ENCODE peak calls at places on chromosomes 7 and 10, in four cellular contexts. B, L, G and F are unnamed samples.

GRCh38 chr7:137940656-137941518 is 61.0 kb downstream of the CREB3L2 start:
- DNase-seq in B (no peak), L (no peak), G (peak), F (no peak)

GRCh38 chr10:13018171-13018570 is 16.7 kb upstream of the CCDC3 start:
- DNase-seq in B (no peak), L (no peak), G (peak), F (no peak)

GRCh38 chr10:25493122-25493893 is 318.5 kb downstream of the GPR158 start:
- DNase-seq in B (no peak), L (no peak), G (peak), F (no peak)

GRCh38 chr7:132154248-132154647 is 422.0 kb downstream of the PLXNA4 start:
- DNase-seq in B (no peak), L (no peak), G (no peak), F (no peak)

GRCh38 chr7:132997505-132997904 is 84.4 kb downstream of the CHCHD3 start:
- DNase-seq in B (no peak), L (no peak), G (no peak), F (no peak)

GRCh38 chr10:49071221-49071761 is 44.0 kb downstream of the VSTM4 start:
- DNase-seq in B (no peak), L (no peak), G (peak), F (no peak)

GRCh38 chr7:110371709-110372108 is 719.2 kb upstream of the LRRN3 start:
- DNase-seq in B (no peak), L (no peak), G (no peak), F (no peak)

GRCh38 chr10:130805635-130806030 is 505.9 kb downstream of the TCERG1L start:
- DNase-seq in B (no peak), L (no peak), G (no peak), F (no peak)

GRCh38 chr10:99938563-99938962 is 71.2 kb downstream of the DNMBP start:
- DNase-seq in B (no peak), L (no peak), G (peak), F (peak)

GRCh38 chr7:33933611-33934281 is 28.4 kb downstream of the BMPER start:
- DNase-seq in B (no peak), L (peak), G (peak), F (no peak)
- H3K4me3 ChIP-seq in B (no peak), L (no peak), G (no peak), F (no peak)

DNA sequence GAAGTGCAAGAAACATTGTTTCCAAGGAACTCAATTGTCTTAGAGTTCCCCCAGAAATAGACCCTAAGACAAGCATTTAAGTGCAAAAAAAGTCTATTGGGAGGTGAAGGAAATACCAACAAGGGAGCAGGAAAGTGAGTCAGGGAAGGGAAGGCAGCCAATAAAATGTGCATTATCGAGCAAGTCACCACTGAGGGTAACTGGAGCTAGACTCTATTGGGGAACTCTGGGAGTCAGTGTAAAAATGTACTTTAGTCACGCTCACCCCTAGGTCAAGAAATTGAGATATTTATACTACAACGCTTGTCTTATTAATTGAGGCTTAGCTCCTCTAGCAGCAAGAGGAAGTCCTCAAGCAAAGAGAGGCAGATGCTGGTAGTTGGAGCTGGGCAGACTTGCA is 137.7 kb downstream of the RTKN2 start:
- DNase-seq in B (no peak), L (peak), G (peak), F (no peak)
- TF ChIP-seq CTCF in B (no peak), L (no peak), G (no peak), F (no peak)

GRCh38 chr7:86643478-86644281 is at the start of gene GRM3:
- DNase-seq in B (peak), L (no peak), G (peak), F (no peak)
- H3K4me3 ChIP-seq in B (no peak), L (no peak), G (no peak), F (no peak)

DNA sequence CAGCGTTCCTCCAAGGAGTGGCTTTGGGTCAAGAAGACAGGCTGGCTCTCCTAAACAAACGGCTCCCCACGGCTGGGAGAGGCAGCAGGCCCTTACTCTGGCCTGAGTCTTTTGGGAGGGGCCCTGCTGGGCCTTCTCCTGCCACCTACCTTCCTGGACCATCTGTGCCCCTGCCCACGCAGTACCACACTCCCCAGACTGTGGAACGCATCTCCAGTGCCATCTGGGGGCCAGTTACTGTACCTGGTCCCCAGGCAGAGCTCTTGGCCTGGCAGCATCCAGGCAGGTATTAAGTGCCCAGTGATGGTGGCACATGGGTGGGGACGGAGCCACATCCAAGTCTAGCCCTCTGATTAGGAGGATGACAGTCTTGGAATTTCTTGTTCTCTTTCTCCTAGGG is 14.4 kb downstream of the ALKBH4 start:
- DNase-seq in B (no peak), L (no peak), G (no peak), F (peak)
- TF ChIP-seq CTCF in B (no peak), L (peak), G (no peak), F (peak)

GRCh38 chr10:69452676-69453415 is 1.6 kb downstream of the TSPAN15 start:
- DNase-seq in B (no peak), L (no peak), G (no peak), F (no peak)
- H3K4me3 ChIP-seq in B (no peak), L (no peak), G (no peak), F (no peak)

GRCh38 chr10:92914478-92915066 is 66.3 kb downstream of the EXOC6 start:
- DNase-seq in B (peak), L (no peak), G (peak), F (peak)
- TF ChIP-seq CTCF in B (peak), L (peak), G (peak), F (peak)

DNA sequence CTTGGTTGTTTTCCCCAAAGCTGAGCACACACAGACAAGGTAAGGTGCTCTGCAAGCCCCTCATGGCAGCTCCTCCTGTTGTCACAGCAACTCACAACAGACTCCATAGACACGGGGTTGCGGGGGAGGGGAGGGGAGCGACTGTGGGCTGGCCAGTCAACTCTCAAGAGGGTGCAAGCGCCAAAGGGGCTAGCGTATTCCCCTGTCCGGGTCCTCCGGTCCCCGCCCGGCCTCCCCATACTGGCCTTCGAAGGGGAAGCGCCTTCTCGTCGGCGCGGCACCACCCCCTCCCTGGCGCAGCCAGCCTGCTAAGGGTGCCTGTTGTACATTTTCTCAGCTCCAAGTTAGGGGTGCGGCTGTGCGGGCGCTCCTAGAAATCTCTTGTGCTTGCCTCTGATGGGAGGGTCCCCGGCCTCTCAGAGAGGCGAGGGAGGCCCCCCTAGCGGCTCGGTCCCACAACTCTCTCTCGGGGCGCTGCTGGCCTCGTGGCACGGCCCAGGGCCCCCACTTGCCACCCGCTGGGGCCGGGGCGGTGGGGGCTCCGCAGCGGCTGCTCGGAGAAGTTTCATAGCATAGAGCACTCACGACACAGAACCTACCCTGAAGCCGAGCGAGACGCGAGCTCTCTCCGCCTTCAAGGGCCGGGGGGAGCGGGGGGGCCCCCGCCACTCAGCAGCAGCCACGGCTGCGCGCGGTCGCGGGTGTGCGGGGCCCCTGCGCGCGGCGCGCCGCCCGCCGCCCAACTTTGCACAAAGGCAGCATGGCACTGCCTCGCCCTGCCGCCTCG is 420 bp downstream of the RHOBTB1 start:
- DNase-seq in B (peak), L (no peak), G (peak), F (no peak)
- H3K4me3 ChIP-seq in B (peak), L (peak), G (peak), F (peak)

GRCh38 chr10:124530816-124531215 is 69.2 kb downstream of the LHPP start:
- DNase-seq in B (no peak), L (no peak), G (no peak), F (no peak)
- TF ChIP-seq CTCF in B (no peak), L (no peak), G (no peak), F (no peak)

DNA sequence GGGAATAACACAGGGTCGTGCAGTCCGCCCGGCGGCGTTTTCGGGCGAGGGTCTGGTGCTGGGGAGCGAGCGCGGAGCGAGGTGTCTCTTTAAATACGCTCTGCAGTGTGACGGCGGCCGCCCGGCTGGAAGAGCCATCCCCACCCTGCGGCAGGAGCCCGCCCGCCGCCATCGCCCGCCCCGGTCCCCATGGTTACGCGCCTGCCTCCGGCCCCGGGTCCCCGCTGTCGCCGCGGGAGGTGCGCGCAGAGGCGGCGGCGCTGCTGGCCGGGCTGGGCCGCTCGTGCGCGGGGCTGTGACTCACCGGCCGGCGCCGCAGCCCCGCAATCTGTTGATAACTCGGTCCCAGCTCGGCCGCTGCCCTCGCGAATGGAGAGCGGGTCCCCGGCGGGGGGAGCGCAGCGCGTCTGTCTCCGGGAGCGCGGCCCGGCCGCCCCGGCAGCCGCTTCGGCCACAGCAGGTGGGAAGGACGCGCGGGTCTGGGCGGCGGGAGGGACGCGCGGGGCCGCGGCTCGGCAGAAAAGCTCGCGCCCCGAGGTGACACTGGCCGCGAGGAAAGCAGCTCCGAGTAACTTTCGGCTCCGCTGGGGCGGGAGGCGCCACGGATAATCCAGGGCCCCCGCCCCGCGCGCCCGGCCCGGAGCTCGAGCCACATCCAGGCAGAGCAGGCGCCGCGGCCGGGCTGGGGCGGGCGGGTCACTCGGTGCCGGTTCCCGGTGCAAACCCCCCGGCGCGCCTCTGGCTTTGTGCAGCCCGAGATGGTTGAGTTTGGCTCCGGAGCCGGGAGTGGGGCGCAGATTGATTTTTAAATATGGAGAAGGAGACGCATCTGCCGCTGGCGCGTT is at the start of gene ADGRA1:
- DNase-seq in B (no peak), L (no peak), G (no peak), F (no peak)
- H3K4me3 ChIP-seq in B (no peak), L (no peak), G (no peak), F (no peak)